ENCODE peak calls at places on chromosomes 16 and 17, in six cellular contexts. K is OCI-LY7, W is choroid plexus epithelial cell, M is Caco-2, C is PC-3, J is dorsolateral prefrontal cortex. Q is an unnamed sample.
A peak's percentile ranks its signal among the peaks of the same experiment; 100 is the strongest.

GRCh38 chr17:32174889-32175288 is 32.6 kb downstream of the RHOT1 start:
- DNase-seq in K (no peak), W (no peak), M (no peak), C (no peak), J (no peak), Q (no peak)

GRCh38 chr17:41678411-41678906 is 10.2 kb upstream of the EIF1 start:
- DNase-seq in K (no peak), W (peak; percentile 23), M (no peak), C (peak; percentile 30), J (no peak), Q (no peak)

GRCh38 chr16:75789237-75789636 is 62.9 kb upstream of the CPHXL start:
- DNase-seq in K (peak; percentile 70), W (peak; percentile 66), M (peak; percentile 65), C (peak; percentile 67), J (no peak), Q (no peak)

GRCh38 chr17:42285346-42286050 is 2.8 kb upstream of the STAT5A start:
- DNase-seq in K (no peak), W (no peak), M (no peak), C (no peak), J (no peak), Q (no peak)

GRCh38 chr17:73068322-73069153 is 23.9 kb downstream of the SLC39A11 start:
- DNase-seq in K (no peak), W (peak; percentile 96), M (peak; percentile 65), C (peak; percentile 46), J (no peak), Q (no peak)

GRCh38 chr17:62681939-62682381 is 54.5 kb downstream of the MRC2 start:
- DNase-seq in K (no peak), W (no peak), M (no peak), C (no peak), J (no peak), Q (no peak)

GRCh38 chr17:29930399-29931010 is 477 bp upstream of the SSH2 start:
- DNase-seq in K (no peak), W (peak; percentile 69), M (peak; percentile 7), C (no peak), J (peak; percentile 40), Q (no peak)

GRCh38 chr16:15907863-15908478 is 19.6 kb upstream of the CEP20 start:
- DNase-seq in K (peak; percentile 98), W (peak; percentile 56), M (peak; percentile 49), C (peak; percentile 41), J (no peak), Q (peak; percentile 63)

DNA sequence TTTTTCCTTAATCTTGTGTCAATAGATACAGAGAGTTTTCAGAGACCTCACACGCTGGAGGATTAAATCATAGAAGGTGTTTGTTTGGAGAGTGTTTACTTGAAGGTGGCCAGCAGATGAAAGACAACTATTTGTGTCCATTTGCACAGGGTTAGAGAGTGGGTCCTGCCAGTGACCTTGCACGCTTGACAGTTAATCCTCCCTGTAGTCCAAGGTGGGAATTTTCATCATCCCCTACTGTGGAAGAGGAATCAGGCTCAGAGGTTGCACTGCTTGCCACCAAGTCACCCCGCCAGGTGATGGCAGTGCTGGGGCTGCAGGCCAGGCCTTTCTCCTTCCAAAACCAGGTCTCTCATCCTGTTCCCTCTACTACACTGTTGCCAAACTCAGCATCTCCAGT is 12.3 kb downstream of the CDH1 start:
- DNase-seq in K (no peak), W (no peak), M (peak; percentile 73), C (no peak), J (no peak), Q (no peak)
- TF ChIP-seq CTCF in K (peak; percentile 25), W (no peak), M (peak; percentile 13), C (peak; percentile 29), J (no peak), Q (peak; percentile 13)

GRCh38 chr16:84959045-84959576 is 52.2 kb downstream of the ZDHHC7 start:
- DNase-seq in K (no peak), W (no peak), M (peak; percentile 40), C (peak; percentile 13), J (no peak), Q (no peak)
- TF ChIP-seq CTCF in K (peak; percentile 51), W (peak; percentile 46), M (no peak), C (peak; percentile 56), J (no peak), Q (no peak)

DNA sequence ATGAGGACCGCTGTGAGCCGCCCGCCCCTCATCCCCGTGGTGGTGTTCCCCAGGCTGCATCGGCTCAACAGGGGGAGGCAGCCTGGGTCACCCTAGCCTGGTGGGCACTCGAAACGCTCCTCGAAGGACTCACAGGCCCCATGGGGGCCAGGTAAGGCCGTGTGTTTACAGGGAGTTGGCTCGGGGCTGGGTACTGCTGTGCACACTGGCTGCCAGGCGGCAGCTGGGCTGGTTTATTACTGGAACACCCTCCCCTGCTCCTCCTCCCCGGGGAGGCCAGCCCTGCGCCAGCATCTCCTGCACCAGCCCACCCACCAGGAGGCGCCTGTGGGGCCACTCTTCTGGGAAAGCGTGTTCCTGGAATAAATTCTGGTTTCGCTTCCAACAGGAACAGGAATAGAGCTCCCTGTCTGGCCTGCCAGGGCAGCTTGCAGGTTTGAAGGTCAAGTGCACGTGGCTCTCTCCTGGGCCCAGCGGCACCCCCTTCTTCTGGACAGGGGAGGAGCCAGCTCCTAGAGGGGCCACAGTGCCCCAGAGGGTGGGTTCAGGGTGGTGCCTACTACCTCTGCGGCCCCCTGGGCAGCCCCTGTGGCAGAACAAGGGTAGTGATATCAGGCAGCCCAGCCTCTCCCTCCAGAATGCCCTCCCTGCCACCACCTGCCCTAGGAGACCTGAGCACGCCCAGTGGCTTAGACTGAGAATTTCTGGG is 11.3 kb downstream of the MCRIP1 start:
- DNase-seq in K (no peak), W (peak; percentile 45), M (peak; percentile 75), C (peak; percentile 69), J (peak; percentile 34), Q (peak; percentile 52)
- TF ChIP-seq CTCF in K (peak; percentile 57), W (peak; percentile 47), M (peak; percentile 45), C (peak; percentile 70), J (peak; percentile 46), Q (peak; percentile 26)

GRCh38 chr16:3264137-3265036 is 8.0 kb upstream of the MEFV start:
- DNase-seq in K (peak; percentile 99), W (peak; percentile 98), M (peak; percentile 98), C (peak; percentile 94), J (peak; percentile 99), Q (peak; percentile 99)

GRCh38 chr16:3268294-3268693 is 11.9 kb upstream of the MEFV start:
- DNase-seq in K (no peak), W (no peak), M (no peak), C (no peak), J (no peak), Q (no peak)

GRCh38 chr16:3262517-3262916 is 6.1 kb upstream of the MEFV start:
- DNase-seq in K (no peak), W (no peak), M (no peak), C (no peak), J (no peak), Q (no peak)

DNA sequence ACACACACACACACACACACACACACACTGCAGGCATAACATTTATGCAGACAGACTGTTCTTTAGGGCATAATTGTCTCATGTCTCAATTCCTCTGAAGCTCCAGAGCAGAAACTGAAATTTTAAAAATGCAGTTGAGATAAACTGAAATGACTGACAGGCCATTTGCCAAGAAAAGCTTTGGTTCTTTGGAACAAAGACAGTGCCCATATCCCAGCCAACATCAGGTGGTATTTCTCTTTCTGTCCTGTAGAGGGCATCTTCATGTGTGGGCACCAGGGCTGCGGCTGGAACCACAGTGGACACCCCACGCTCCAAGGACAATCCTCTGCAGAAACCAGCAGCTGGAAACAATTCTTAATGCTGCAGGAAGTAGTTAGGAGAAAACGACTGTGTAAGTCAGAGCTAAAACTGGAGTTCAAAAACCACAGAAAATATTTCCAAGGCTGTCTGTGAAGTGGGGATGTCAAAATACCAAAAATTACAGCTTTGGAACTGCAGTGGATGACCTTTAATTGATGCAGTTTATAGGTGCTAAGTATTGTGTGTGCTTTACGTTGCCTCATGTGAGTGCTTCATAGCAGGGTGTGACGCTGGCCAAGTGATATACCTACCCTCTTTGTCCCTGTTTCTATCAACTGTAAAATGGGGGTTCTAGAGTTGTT is 10.6 kb upstream of the MEFV start:
- DNase-seq in K (peak; percentile 64), W (peak; percentile 53), M (peak; percentile 37), C (peak; percentile 52), J (no peak), Q (peak; percentile 35)
- TF ChIP-seq CTCF in K (peak; percentile 93), W (peak; percentile 64), M (peak; percentile 25), C (peak; percentile 62), J (peak; percentile 42), Q (peak; percentile 61)

GRCh38 chr16:87844374-87844733 is 25.0 kb downstream of the SLC7A5 start:
- DNase-seq in K (no peak), W (no peak), M (no peak), C (no peak), J (no peak), Q (no peak)
- TF ChIP-seq CTCF in K (peak; percentile 68), W (peak; percentile 7), M (no peak), C (no peak), J (no peak), Q (no peak)

GRCh38 chr16:13507530-13507929 is 412.4 kb upstream of the ERCC4 start:
- DNase-seq in K (no peak), W (no peak), M (no peak), C (no peak), J (no peak), Q (no peak)

DNA sequence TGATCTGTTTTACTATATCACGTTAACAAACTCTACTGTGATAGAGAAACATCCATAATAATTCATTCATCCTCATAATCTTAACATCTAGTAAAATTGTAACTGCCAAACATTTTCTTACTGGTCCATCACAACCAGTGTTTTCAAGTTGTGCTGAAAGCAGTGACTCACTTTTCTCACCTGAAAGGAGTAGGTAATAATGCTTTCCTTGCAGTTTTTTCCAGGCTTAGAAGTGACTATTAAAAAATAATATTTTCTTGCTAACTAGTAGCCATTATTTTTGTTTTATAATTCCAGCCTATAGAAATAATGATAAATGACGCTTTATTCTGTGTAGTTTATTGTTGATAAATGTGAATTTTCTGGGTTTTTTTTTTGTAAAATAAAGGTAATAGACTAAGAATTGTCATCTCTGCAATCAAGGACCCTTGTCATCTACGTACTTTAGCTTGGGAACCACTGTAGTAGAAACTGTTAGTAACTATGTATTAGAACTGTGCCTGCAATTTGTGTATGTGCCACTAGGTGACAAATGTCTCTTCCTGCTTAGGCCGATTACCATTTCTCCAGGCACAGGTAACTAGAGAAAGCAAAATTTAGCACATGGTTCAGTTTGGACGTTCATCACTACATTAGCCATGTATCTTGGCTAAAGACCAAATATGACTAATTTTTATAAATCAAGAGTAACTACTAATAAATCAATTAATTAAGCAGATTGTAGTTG is 409.4 kb upstream of the ERCC4 start:
- DNase-seq in K (peak; percentile 8), W (no peak), M (no peak), C (peak; percentile 4), J (no peak), Q (no peak)
- TF ChIP-seq CTCF in K (peak; percentile 71), W (no peak), M (peak; percentile 21), C (peak; percentile 33), J (no peak), Q (peak; percentile 16)